ENCODE peak calls at places on chromosomes 7 and 10, in eight cellular contexts. D is naive thymus-derived CD4-positive, alpha-beta T cell; R is iPS DF 6.9; Y is cardiac fibroblast; P is tibial artery; S is CD8-positive, alpha-beta memory T cell; G is GM23248; H is lower leg skin. T is an unnamed sample.

GRCh38 chr7:149742075-149742701 is 31.2 kb downstream of the ZNF467 start:
- DNase-seq in G (peak), D (peak), Y (peak), R (peak), H (no peak), S (peak), P (peak), T (peak)

GRCh38 chr7:155422151-155422550 is 35.8 kb upstream of the EN2 start:
- DNase-seq in R (no peak), H (no peak), P (no peak), S (no peak), G (no peak), Y (no peak), D (no peak), T (no peak)

GRCh38 chr7:141640239-141640840 is 61.6 kb downstream of the DENND11 start:
- DNase-seq in D (no peak), R (peak), S (no peak), H (no peak), P (no peak), G (peak), Y (no peak), T (no peak)

GRCh38 chr10:124625831-124626238 is 118.3 kb downstream of the FAM53B start:
- DNase-seq in P (no peak), Y (peak), R (no peak), D (no peak), G (no peak), H (no peak), S (no peak), T (no peak)

GRCh38 chr10:70367195-70367796 is 15.1 kb downstream of the LRRC20 start:
- DNase-seq in G (peak), D (no peak), H (no peak), P (no peak), Y (peak), S (no peak), R (no peak), T (no peak)

GRCh38 chr10:48819806-48820205 is 119.8 kb downstream of the LRRC18 start:
- DNase-seq in P (no peak), R (no peak), D (no peak), Y (no peak), H (no peak), G (peak), S (no peak), T (no peak)

GRCh38 chr7:150801242-150801945 is 825 bp downstream of the TMEM176A start:
- DNase-seq in D (no peak), R (no peak), P (no peak), H (no peak), Y (no peak), G (no peak), S (no peak), T (no peak)

GRCh38 chr10:61847640-61848039 is 53.9 kb upstream of the ARID5B start:
- DNase-seq in G (no peak), P (no peak), R (no peak), H (no peak), D (no peak), Y (peak), S (no peak), T (no peak)

GRCh38 chr10:116470768-116471415 is 43.2 kb downstream of the PNLIPRP3 start:
- DNase-seq in D (no peak), P (no peak), H (no peak), G (peak), Y (no peak), S (no peak), R (no peak), T (peak)

GRCh38 chr10:36256166-36256565 is 614.1 kb upstream of the FZD8 start:
- DNase-seq in P (no peak), S (no peak), R (no peak), G (peak), H (no peak), Y (peak), D (no peak), T (no peak)

GRCh38 chr7:148242271-148242801 is 348.2 kb upstream of the C7orf33 start:
- DNase-seq in Y (peak), P (no peak), S (no peak), H (peak), D (no peak), G (peak), R (peak), T (peak)

GRCh38 chr7:29331163-29331562 is 136.6 kb downstream of the CHN2 start:
- DNase-seq in S (no peak), G (no peak), R (no peak), Y (no peak), P (no peak), H (no peak), D (no peak), T (no peak)

GRCh38 chr7:36037121-36037662 is 115.9 kb upstream of the EEPD1 start:
- DNase-seq in D (no peak), G (peak), H (peak), Y (peak), S (no peak), P (peak), R (no peak), T (peak)

GRCh38 chr7:75054744-75055527 is 18.7 kb downstream of the RCC1L start:
- DNase-seq in R (no peak), P (peak), H (no peak), S (no peak), D (no peak), Y (peak), G (peak), T (no peak)

GRCh38 chr10:72323108-72323932 is 31.4 kb downstream of the DNAJB12 start:
- DNase-seq in S (no peak), P (no peak), D (no peak), G (no peak), H (no peak), Y (no peak), R (no peak), T (no peak)

GRCh38 chr10:72321248-72322029 is 33.3 kb downstream of the DNAJB12 start:
- DNase-seq in P (no peak), Y (no peak), H (no peak), D (no peak), R (no peak), G (no peak), S (no peak), T (no peak)

GRCh38 chr10:72320676-72321247 is 34.0 kb downstream of the DNAJB12 start:
- DNase-seq in G (peak), S (no peak), P (peak), R (no peak), Y (peak), D (no peak), H (peak), T (peak)

GRCh38 chr10:72322030-72322279 is 32.8 kb downstream of the DNAJB12 start:
- DNase-seq in H (no peak), P (no peak), S (no peak), G (no peak), Y (no peak), R (no peak), D (no peak), T (no peak)

DNA sequence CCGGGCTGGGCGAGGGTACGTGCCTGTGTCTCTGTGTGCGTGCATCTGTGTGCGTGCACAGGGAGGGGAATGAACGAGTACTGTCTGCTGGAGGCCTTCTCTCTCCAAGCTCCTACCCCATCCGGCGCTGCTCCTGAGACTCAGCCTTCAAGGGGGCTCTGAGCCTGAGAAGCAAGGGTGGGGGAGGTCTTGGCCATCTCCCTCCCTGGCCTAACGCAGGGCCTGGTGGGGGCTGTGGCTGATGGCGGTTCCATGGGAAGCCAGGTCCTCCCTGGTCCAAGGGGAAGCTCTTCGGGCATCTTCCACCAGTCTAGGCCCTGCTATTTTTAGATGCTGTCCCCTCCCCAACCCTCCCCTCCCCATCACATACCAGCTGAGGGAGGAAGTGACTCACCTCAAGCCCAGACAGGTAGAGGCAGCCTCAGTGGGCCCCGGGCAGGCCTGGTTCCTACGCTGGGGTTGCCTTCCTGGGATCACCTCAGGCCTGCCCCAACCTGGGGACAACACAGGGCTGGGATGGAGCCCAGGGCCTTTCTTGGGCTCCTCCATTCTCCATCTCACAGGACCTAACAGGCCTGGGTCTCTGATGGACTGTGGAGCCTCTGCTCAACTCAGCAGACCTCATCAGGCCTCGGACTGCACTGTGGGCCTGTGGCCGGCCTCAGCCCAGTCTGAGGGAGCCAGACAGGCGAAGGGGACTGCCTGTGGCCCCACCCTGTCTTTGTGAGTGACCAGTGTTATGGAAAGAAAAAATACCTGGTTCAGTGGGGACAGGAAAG is 32.2 kb downstream of the DNAJB12 start:
- DNase-seq in H (no peak), Y (peak), G (no peak), P (no peak), D (no peak), R (no peak), S (no peak), T (no peak)
- H3K4me3 ChIP-seq in H (no peak), Y (no peak), G (no peak), P (no peak), D (no peak), R (no peak), S (no peak), T (no peak)

GRCh38 chr10:99232357-99232999 is 3.2 kb downstream of the HPSE2 start:
- DNase-seq in D (no peak), G (peak), P (no peak), Y (no peak), R (no peak), H (no peak), S (no peak), T (no peak)
- H3K4me3 ChIP-seq in D (no peak), G (no peak), P (peak), Y (no peak), R (peak), H (no peak), S (no peak), T (peak)

GRCh38 chr7:77281780-77282478 is 82.3 kb upstream of the FGL2 start:
- DNase-seq in P (peak), S (no peak), G (no peak), R (no peak), Y (no peak), D (no peak), H (peak), T (no peak)

GRCh38 chr7:77288676-77289320 is 89.2 kb upstream of the FGL2 start:
- DNase-seq in R (no peak), P (no peak), H (no peak), G (no peak), D (no peak), S (no peak), Y (no peak), T (no peak)

GRCh38 chr7:77284005-77284404 is 84.4 kb upstream of the FGL2 start:
- DNase-seq in H (no peak), Y (no peak), S (no peak), P (no peak), D (no peak), R (no peak), G (no peak), T (no peak)

GRCh38 chr7:77282897-77283296 is 83.3 kb upstream of the FGL2 start:
- DNase-seq in H (no peak), G (no peak), R (no peak), Y (no peak), D (no peak), S (no peak), P (no peak), T (no peak)

DNA sequence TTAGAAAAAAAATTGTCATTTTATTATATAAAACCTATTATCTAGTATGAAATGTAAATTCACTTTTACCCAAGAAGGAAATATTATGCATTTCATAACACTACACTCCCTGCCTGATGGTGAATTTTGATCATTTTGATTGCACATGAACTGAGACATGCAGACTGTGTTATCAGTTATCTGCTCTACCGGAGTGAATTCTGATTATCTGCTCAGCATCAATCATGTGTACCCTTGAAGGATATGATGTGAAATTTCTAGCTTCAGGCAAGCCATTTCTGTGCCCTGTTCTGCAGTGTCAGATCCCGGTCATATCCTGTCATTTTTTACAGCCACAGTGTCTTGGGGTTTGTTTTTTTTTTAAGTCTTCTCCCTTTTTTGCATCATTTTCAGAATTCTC is 85.0 kb upstream of the FGL2 start:
- DNase-seq in S (no peak), Y (no peak), P (no peak), H (no peak), D (no peak), G (no peak), R (no peak), T (no peak)
- H3K4me3 ChIP-seq in S (no peak), Y (no peak), P (no peak), H (no peak), D (no peak), G (no peak), R (no peak), T (no peak)

GRCh38 chr10:76937056-76937665 is 700.4 kb downstream of the KCNMA1 start:
- DNase-seq in G (no peak), P (no peak), Y (no peak), S (no peak), D (no peak), R (no peak), H (no peak), T (no peak)
- H3K4me3 ChIP-seq in G (no peak), P (no peak), Y (no peak), S (no peak), D (no peak), R (no peak), H (no peak), T (no peak)

GRCh38 chr10:113007821-113008220 is 57.8 kb downstream of the TCF7L2 start:
- DNase-seq in P (no peak), Y (no peak), R (no peak), G (peak), D (peak), S (no peak), H (no peak), T (no peak)

GRCh38 chr10:113004219-113004618 is 54.2 kb downstream of the TCF7L2 start:
- DNase-seq in H (no peak), S (no peak), D (no peak), P (no peak), R (no peak), Y (no peak), G (no peak), T (no peak)

GRCh38 chr10:113007343-113007771 is 57.3 kb downstream of the TCF7L2 start:
- DNase-seq in Y (no peak), H (no peak), S (peak), P (no peak), R (no peak), D (peak), G (no peak), T (peak)

GRCh38 chr10:113005380-113005779 is 55.3 kb downstream of the TCF7L2 start:
- DNase-seq in D (no peak), H (no peak), G (no peak), Y (no peak), P (no peak), S (peak), R (no peak), T (no peak)

DNA sequence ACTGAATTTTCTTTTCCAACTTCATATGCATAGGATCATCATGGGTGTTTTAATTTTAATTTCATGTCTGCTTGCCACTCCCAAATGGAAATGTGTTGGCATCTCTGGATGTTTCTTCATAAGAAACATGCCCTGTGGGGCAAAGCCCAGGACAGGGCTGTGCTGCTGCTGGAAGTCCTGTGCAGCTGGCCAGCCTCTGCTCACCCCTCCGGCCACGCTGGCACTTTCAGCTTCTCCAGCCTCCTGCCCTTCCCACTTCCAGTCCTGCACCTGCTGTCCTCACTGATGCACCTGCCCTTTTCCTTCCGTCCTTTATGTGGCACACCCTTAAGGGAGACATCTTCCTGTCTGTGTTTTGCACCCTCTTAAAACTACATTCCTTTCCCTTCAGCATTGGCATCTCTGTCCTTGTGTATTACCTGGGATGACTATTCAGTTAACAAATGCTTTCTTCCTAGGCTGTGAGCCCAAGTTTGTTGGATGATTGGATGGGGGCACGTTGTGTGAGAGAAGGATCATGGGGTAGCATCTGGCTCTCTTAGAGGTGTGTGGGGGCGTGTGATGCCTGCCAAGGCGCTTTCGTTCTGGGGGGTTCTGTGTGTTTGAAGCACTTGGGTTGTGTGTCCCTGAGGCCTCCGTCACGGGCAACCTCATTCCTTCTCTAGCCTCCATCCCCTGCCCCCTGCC is 56.8 kb downstream of the TCF7L2 start:
- DNase-seq in H (no peak), D (peak), S (peak), G (no peak), R (no peak), P (no peak), Y (no peak), T (no peak)
- H3K4me3 ChIP-seq in H (no peak), D (no peak), S (no peak), G (no peak), R (no peak), P (no peak), Y (no peak), T (no peak)

DNA sequence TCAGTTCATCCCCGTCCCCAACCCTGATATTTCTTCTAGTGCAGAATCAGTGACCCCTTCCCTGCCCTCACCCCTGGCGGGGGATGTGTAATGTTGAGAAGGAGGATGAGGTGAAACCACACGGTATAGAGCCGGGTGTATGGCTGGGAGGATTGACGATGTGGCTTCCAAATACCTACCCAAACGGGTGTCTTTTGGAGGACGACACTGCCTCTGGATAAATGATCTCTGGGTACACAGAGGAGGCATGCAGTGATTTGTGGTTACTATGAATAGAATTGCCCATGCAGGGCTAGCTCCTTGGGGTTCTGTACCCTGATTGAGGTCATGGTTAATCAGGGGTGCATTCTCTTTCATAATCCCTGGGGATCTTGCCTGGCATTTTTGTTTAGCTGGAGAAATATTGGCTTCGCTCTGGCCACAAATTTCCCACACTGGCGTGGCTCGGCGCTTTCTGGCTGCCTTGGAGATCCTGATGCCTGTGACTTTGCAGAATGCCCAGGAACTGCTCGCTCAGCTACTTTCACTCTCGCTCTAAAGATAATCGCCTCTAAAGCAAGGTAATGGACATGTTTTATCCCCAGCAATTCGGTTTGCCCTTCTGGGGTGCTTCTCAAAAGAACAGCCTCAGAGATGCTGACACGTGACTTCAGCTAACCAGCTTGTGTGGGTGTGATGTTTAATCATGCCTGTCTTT is 89.3 kb downstream of the RBM20 start:
- DNase-seq in G (no peak), S (no peak), P (no peak), R (no peak), H (no peak), D (no peak), Y (no peak), T (peak)
- H3K4me3 ChIP-seq in G (no peak), S (no peak), P (peak), R (no peak), H (no peak), D (no peak), Y (peak), T (peak)